ENCODE peak calls at places on chromosomes 7 and 10, in six cellular contexts. U is CD8-positive, alpha-beta memory T cell; Z is AG10803; G is dorsolateral prefrontal cortex; S is Panc1; H is effector memory CD4-positive, alpha-beta T cell. Y is an unnamed sample.

GRCh38 chr7:101390901-101391301 is 28.2 kb downstream of the COL26A1 start:
- DNase-seq in G (no peak), U (no peak), S (no peak), Z (peak; percentile 32), H (no peak), Y (peak; percentile 16)

GRCh38 chr10:53489783-53490182 is 717.2 kb upstream of the MBL2 start:
- DNase-seq in Z (no peak), G (no peak), H (no peak), U (no peak), S (no peak), Y (no peak)

GRCh38 chr10:69885379-69886156 is 83.9 kb downstream of the COL13A1 start:
- DNase-seq in Z (no peak), G (no peak), U (no peak), H (no peak), S (no peak), Y (peak; percentile 12)

GRCh38 chr10:12081879-12082560 is 13.3 kb downstream of the DHTKD1 start:
- DNase-seq in G (no peak), U (no peak), S (no peak), Z (peak; percentile 24), H (no peak), Y (peak; percentile 69)

GRCh38 chr7:116395125-116395791 is 104.3 kb upstream of the CAV2 start:
- DNase-seq in U (no peak), H (no peak), S (peak; percentile 91), Z (peak; percentile 90), G (no peak), Y (peak; percentile 77)

GRCh38 chr7:88357794-88358533 is 51.3 kb upstream of the STEAP4 start:
- DNase-seq in G (no peak), U (no peak), H (no peak), Z (no peak), S (no peak), Y (peak; percentile 16)

GRCh38 chr10:100009283-100009792 is 409 bp downstream of the DNMBP start:
- DNase-seq in Z (no peak), S (no peak), G (no peak), U (no peak), H (no peak), Y (peak; percentile 40)

GRCh38 chr10:92965314-92965713 is 95.3 kb upstream of the CYP26C1 start:
- DNase-seq in Z (peak; percentile 57), S (peak; percentile 59), U (no peak), G (no peak), H (no peak), Y (peak; percentile 80)

GRCh38 chr7:130486114-130486962 is 5.5 kb upstream of the MEST start:
- DNase-seq in Z (no peak), U (peak; percentile 45), H (peak; percentile 19), S (peak; percentile 70), G (peak; percentile 48), Y (no peak)

GRCh38 chr10:93406367-93407145 is 75.6 kb downstream of the MYOF start:
- DNase-seq in H (no peak), Z (peak; percentile 66), U (no peak), S (no peak), G (no peak), Y (peak; percentile 50)

GRCh38 chr7:44973610-44974401 is 5.0 kb downstream of the MYO1G start:
- DNase-seq in G (no peak), H (peak; percentile 40), S (no peak), U (peak; percentile 41), Z (no peak), Y (peak; percentile 49)

GRCh38 chr7:27121656-27122055 is 8.9 kb downstream of the HOXA4 start:
- DNase-seq in U (no peak), G (no peak), H (no peak), S (no peak), Z (no peak), Y (no peak)

GRCh38 chr7:75595766-75596165 is 103.6 kb downstream of the SPDYE5 start:
- DNase-seq in S (no peak), G (no peak), H (no peak), Z (no peak), U (no peak), Y (no peak)

GRCh38 chr7:26245150-26245549 is 43.6 kb downstream of the CBX3 start:
- DNase-seq in S (no peak), Z (no peak), U (no peak), G (no peak), H (no peak), Y (no peak)

GRCh38 chr10:52951819-52952218 is 179.2 kb upstream of the MBL2 start:
- DNase-seq in S (no peak), Z (no peak), U (no peak), H (no peak), G (no peak), Y (peak; percentile 74)

GRCh38 chr7:30771859-30772429 is 727 bp downstream of the MINDY4 start:
- DNase-seq in U (no peak), G (no peak), S (no peak), Z (no peak), H (no peak), Y (no peak)

GRCh38 chr10:83333566-83333965 is 805.7 kb upstream of the GHITM start:
- DNase-seq in U (no peak), Z (no peak), H (no peak), G (no peak), S (no peak), Y (no peak)

GRCh38 chr10:86374664-86375063 is 8.1 kb upstream of the GRID1 start:
- DNase-seq in U (no peak), H (no peak), G (no peak), Z (no peak), S (no peak), Y (no peak)

GRCh38 chr7:12729112-12729511 is 41.7 kb downstream of the ARL4A start:
- DNase-seq in U (no peak), S (no peak), H (no peak), Z (peak; percentile 34), G (no peak), Y (peak; percentile 88)

GRCh38 chr7:97024209-97025129 is at the start of gene DLX5:
- DNase-seq in Z (peak; percentile 52), H (no peak), U (no peak), S (no peak), G (no peak), Y (no peak)

GRCh38 chr7:70044064-70044463 is 445.8 kb downstream of the AUTS2 start:
- DNase-seq in U (no peak), Z (no peak), H (no peak), G (no peak), S (no peak), Y (no peak)

GRCh38 chr10:91941426-91941825 is 17.9 kb downstream of the BTAF1 start:
- DNase-seq in Z (peak; percentile 2), U (no peak), H (no peak), S (no peak), G (no peak), Y (no peak)

GRCh38 chr7:149776848-149777407 is 3.5 kb upstream of the ZNF467 start:
- DNase-seq in U (no peak), S (no peak), H (no peak), Z (no peak), G (no peak), Y (no peak)

GRCh38 chr7:149773446-149774236 is at the start of gene ZNF467:
- DNase-seq in Z (peak; percentile 3), G (no peak), S (no peak), H (peak; percentile 33), U (peak; percentile 31), Y (peak; percentile 80)

GRCh38 chr7:149774237-149775175 is 1.1 kb upstream of the ZNF467 start:
- DNase-seq in H (no peak), G (no peak), Z (no peak), U (no peak), S (no peak), Y (peak; percentile 17)

GRCh38 chr7:149776305-149776704 is 2.9 kb upstream of the ZNF467 start:
- DNase-seq in U (no peak), G (no peak), S (no peak), Z (no peak), H (no peak), Y (peak; percentile 65)

DNA sequence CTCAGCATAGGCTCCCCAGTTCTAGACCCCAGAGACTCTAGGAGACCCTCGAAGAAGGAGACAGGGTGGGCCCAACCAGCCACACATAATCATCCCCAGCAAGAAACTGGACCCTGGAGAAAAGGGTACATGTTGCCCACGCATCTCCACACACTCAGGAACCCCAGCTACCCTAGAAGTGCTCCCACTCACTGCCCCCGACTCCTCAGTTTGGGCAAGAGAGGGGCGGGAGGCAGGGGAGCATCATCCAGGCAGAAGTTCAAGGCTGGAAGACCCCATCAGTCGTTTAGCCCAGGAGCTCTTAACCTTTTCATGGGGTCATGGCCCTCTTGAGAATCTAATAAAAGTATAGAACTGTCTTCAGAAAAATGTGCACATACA is 1.8 kb upstream of the ZNF467 start:
- DNase-seq in U (no peak), G (no peak), H (no peak), Z (no peak), S (no peak), Y (no peak)
- H3K4me3 ChIP-seq in U (no peak overlapping the region), G (no peak overlapping the region), H (no peak overlapping the region), Z (no peak overlapping the region), S (no peak overlapping the region), Y (no peak overlapping the region)

DNA sequence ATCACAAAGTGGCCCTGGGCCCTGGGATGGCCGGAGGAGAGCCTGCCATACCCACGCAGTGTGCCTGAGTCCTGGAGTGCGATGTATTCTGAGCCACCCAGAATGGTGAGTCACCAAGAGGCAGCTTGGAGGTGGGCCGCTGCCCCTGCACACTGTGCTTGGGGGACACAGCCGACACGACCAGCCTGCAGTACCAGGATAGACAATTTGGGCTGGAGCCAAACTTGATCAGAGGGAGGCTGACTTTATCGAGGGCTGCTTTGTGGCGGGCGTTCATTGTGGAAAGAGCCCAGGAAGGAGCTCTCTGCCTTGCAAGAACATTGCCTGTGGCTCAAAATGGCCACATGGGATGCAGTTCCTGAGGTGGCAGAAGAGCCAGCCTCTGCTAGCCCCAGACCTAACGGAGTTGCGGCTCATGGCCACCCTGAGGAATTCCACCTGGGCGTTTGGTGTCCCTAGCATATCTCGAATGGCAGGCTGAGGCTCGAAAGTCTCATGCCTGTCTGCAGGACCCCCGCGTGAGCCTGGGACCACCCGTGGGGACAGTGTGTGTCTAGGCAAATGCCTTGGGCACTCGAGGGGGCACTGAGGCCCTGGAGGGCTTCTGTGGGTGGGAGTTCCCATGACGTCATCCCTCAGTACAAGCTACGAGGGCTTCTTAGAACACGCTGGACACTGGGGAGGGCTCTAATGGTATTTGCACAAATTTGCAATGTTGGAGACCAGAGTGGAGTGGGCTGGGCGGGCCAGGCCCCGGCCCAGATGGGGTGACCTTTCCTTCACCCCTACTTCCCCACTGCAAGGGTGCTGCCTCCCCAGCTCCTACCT is 79.7 kb downstream of the LHPP start:
- DNase-seq in S (no peak), H (no peak), G (no peak), Z (no peak), U (no peak), Y (no peak)
- H3K4me3 ChIP-seq in S (no peak overlapping the region), H (no peak overlapping the region), G (no peak overlapping the region), Z (no peak overlapping the region), U (no peak overlapping the region), Y (no peak overlapping the region)

GRCh38 chr7:157612009-157612663 is 275.3 kb downstream of the DNAJB6 start:
- DNase-seq in G (no peak), H (no peak), Z (no peak), S (no peak), U (no peak), Y (no peak)
- H3K4me3 ChIP-seq in G (no peak overlapping the region), H (peak overlapping the region; percentile 64), Z (no peak overlapping the region), S (no peak overlapping the region), U (peak overlapping the region; percentile 71), Y (no peak overlapping the region)

GRCh38 chr7:103995554-103995953 is 6.1 kb upstream of the RELN start:
- DNase-seq in Z (no peak), G (no peak), S (no peak), U (no peak), H (no peak), Y (no peak)
- H3K4me3 ChIP-seq in Z (no peak overlapping the region), G (no peak overlapping the region), S (no peak overlapping the region), U (no peak overlapping the region), H (no peak overlapping the region), Y (no peak overlapping the region)

GRCh38 chr7:144842377-144842851 is 6.6 kb upstream of the TPK1 start:
- DNase-seq in Z (no peak), H (no peak), S (no peak), G (no peak), U (no peak), Y (peak; percentile 79)
- H3K4me3 ChIP-seq in Z (no peak overlapping the region), H (no peak overlapping the region), S (no peak overlapping the region), G (no peak overlapping the region), U (no peak overlapping the region), Y (no peak overlapping the region)

Y was measured in fibroblast of pulmonary artery.